ENCODE peak calls at places on chromosomes 11 and 22, in nine cellular contexts. G is kidney epithelial cell, V is NCI-H2081, N is upper lobe of right lung, M is left ventricle myocardium inferior, B is brain microvascular endothelial cell, K is K562, C is H4, S is cardiac fibroblast. U is an unnamed sample.

GRCh38 chr11:68214173-68215086 is 1.3 kb upstream of the KMT5B start:
- DNase-seq in G (no peak), S (no peak), V (no peak), M (no peak), B (peak), C (no peak), K (no peak), N (peak), U (peak)

GRCh38 chr11:61907871-61908729 is 9.3 kb downstream of the RAB3IL1 start:
- DNase-seq in N (no peak), M (peak), V (no peak), S (no peak), G (no peak), K (no peak), B (no peak), C (no peak), U (no peak)

GRCh38 chr11:2691991-2692841 is 7.6 kb downstream of the KCNQ1OT1 start:
- DNase-seq in G (no peak), M (no peak), B (no peak), N (peak), K (peak), V (no peak), C (no peak), S (no peak), U (no peak)

GRCh38 chr11:48052183-48053040 is 72.1 kb downstream of the PTPRJ start:
- DNase-seq in G (peak), V (no peak), B (peak), N (peak), S (peak), K (no peak), C (no peak), M (no peak), U (no peak)

GRCh38 chr11:65535102-65535501 is 10.2 kb downstream of the SCYL1 start:
- DNase-seq in G (no peak), B (no peak), V (no peak), C (no peak), K (no peak), M (no peak), S (no peak), N (no peak), U (no peak)

GRCh38 chr11:74820763-74821162 is 72.1 kb downstream of the RNF169 start:
- DNase-seq in N (no peak), K (no peak), G (peak), S (peak), V (no peak), B (peak), C (peak), M (no peak), U (no peak)

GRCh38 chr11:69894126-69895047 is 75.2 kb upstream of the FGF3 start:
- DNase-seq in V (no peak), M (no peak), G (no peak), K (no peak), B (no peak), C (no peak), S (no peak), N (peak), U (no peak)

GRCh38 chr11:92569717-92570116 is 345.1 kb downstream of the FAT3 start:
- DNase-seq in C (no peak), M (no peak), V (peak), N (no peak), B (no peak), G (no peak), K (no peak), S (no peak), U (no peak)

GRCh38 chr11:2991477-2992233 is 474 bp downstream of the NAP1L4 start:
- DNase-seq in C (no peak), V (peak), K (no peak), N (peak), S (peak), B (peak), M (no peak), G (no peak), U (peak)

GRCh38 chr11:11789735-11790369 is 51.9 kb upstream of the USP47 start:
- DNase-seq in S (peak), K (peak), M (no peak), G (no peak), C (peak), V (no peak), N (no peak), B (peak), U (no peak)

GRCh38 chr22:23279781-23280180 is 99.5 kb downstream of the BCR start:
- DNase-seq in M (no peak), V (no peak), G (no peak), C (no peak), N (no peak), K (peak), B (no peak), S (no peak), U (no peak)

GRCh38 chr11:117220568-117220967 is 11.3 kb downstream of the PCSK7 start:
- DNase-seq in K (no peak), V (no peak), S (no peak), M (peak), C (no peak), B (no peak), N (no peak), G (no peak), U (peak)

GRCh38 chr22:50700387-50701075 is 27.9 kb downstream of the SHANK3 start:
- DNase-seq in G (no peak), C (no peak), N (peak), S (no peak), K (no peak), V (no peak), B (no peak), M (peak), U (peak)

GRCh38 chr22:50236731-50237409 is 8.0 kb downstream of the TUBGCP6 start:
- DNase-seq in S (peak), B (no peak), G (no peak), K (no peak), N (no peak), V (peak), C (no peak), M (peak), U (no peak)

GRCh38 chr11:43987384-43988039 is 45.1 kb downstream of the C11orf96 start:
- DNase-seq in B (peak), K (no peak), S (peak), V (no peak), N (peak), M (peak), G (peak), C (peak), U (peak)

GRCh38 chr22:38347944-38348750 is 30.9 kb upstream of the CSNK1E start:
- DNase-seq in S (peak), N (peak), B (no peak), K (no peak), V (no peak), G (peak), C (no peak), M (no peak), U (peak)

U was measured in sciatic nerve.